ENCODE peak calls at places on chromosomes 16 and 17, in four cellular contexts. R is T follicular helper cell, D is AG04450, M is fibroblast of mammary gland. W is an unnamed sample.

GRCh38 chr17:77790143-77790829 is 168.2 kb upstream of the TNRC6C start:
- DNase-seq in D (no peak), M (no peak), R (no peak), W (no peak)

GRCh38 chr16:89190150-89190958 is 10.0 kb downstream of the SLC22A31 start:
- DNase-seq in D (no peak), R (no peak), M (no peak), W (no peak)

GRCh38 chr17:65231662-65232335 is 94.6 kb downstream of the RGS9 start:
- DNase-seq in D (peak), R (no peak), M (peak), W (peak)

GRCh38 chr17:81064746-81065475 is 30.0 kb downstream of the BAIAP2 start:
- DNase-seq in D (no peak), R (no peak), M (peak), W (peak)

GRCh38 chr17:30093463-30094147 is 23.0 kb upstream of the NSRP1 start:
- DNase-seq in M (peak), D (no peak), R (no peak), W (peak)

GRCh38 chr16:66440970-66441369 is 13.9 kb downstream of the BEAN1 start:
- DNase-seq in R (no peak), M (no peak), D (no peak), W (no peak)

GRCh38 chr17:49076575-49077384 is 55.8 kb upstream of the B4GALNT2 start:
- DNase-seq in R (no peak), D (peak), M (peak), W (no peak)

GRCh38 chr16:72905581-72905980 is 142.3 kb downstream of the ZFHX3 start:
- DNase-seq in R (no peak), D (no peak), M (peak), W (no peak)

GRCh38 chr17:75366432-75366831 is 39.0 kb downstream of the GRB2 start:
- DNase-seq in R (no peak), M (no peak), D (no peak), W (no peak)

GRCh38 chr17:49906511-49907136 is 58.8 kb upstream of the TAC4 start:
- DNase-seq in M (no peak), D (no peak), R (no peak), W (no peak)

GRCh38 chr16:9139965-9140364 is 48.5 kb downstream of the HAPSTR1 start:
- DNase-seq in R (no peak), M (peak), D (no peak), W (peak)

GRCh38 chr16:370980-371728 is 816 bp upstream of the MRPL28 start:
- DNase-seq in D (no peak), M (no peak), R (no peak), W (no peak)

GRCh38 chr16:70695351-70696070 is 9.7 kb upstream of the MTSS2 start:
- DNase-seq in M (no peak), R (no peak), D (no peak), W (peak)

GRCh38 chr16:53356478-53357207 is 77.6 kb upstream of the RBL2 start:
- DNase-seq in M (no peak), D (no peak), R (no peak), W (peak)

GRCh38 chr17:9150407-9151090 is 129.2 kb downstream of the NTN1 start:
- DNase-seq in D (no peak), M (no peak), R (no peak), W (peak)

GRCh38 chr16:74607967-74608356 is 1.0 kb upstream of the GLG1 start:
- DNase-seq in D (no peak), M (peak), R (no peak), W (peak)